ENCODE peak calls at places on chromosomes 2 and 18, in ten cellular contexts. One of them, this sample, is unnamed.

GRCh38 chr18:3250237-3251107 is 2.9 kb downstream of the MYL12A start:
- DNase-seq in HFF-Myc: no peak
- DNase-seq in fibroblast of pulmonary artery: peak; percentile 83
- DNase-seq in esophagus muscularis mucosa: no peak
- DNase-seq in HepG2: no peak
- DNase-seq in right lobe of liver: no peak
- DNase-seq in dorsolateral prefrontal cortex: no peak
- DNase-seq in lower leg skin: no peak
- DNase-seq in foreskin fibroblast: peak; percentile 70
- DNase-seq in mammary epithelial cell: peak; percentile 63
- DNase-seq in this sample: peak; percentile 87

GRCh38 chr2:88261725-88262124 is 91.6 kb downstream of the THNSL2 start:
- DNase-seq in HFF-Myc: no peak
- DNase-seq in fibroblast of pulmonary artery: no peak
- DNase-seq in esophagus muscularis mucosa: no peak
- DNase-seq in HepG2: no peak
- DNase-seq in right lobe of liver: no peak
- DNase-seq in dorsolateral prefrontal cortex: no peak
- DNase-seq in lower leg skin: no peak
- DNase-seq in foreskin fibroblast: no peak
- DNase-seq in mammary epithelial cell: no peak
- DNase-seq in this sample: no peak

GRCh38 chr2:170224692-170225091 is 46.7 kb downstream of the MYO3B start:
- DNase-seq in HFF-Myc: peak; percentile 12
- DNase-seq in fibroblast of pulmonary artery: no peak
- DNase-seq in esophagus muscularis mucosa: no peak
- DNase-seq in HepG2: no peak
- DNase-seq in right lobe of liver: no peak
- DNase-seq in dorsolateral prefrontal cortex: peak; percentile 53
- DNase-seq in lower leg skin: no peak
- DNase-seq in foreskin fibroblast: no peak
- DNase-seq in mammary epithelial cell: no peak
- DNase-seq in this sample: no peak

GRCh38 chr18:54923339-54923956 is 35.8 kb downstream of the CCDC68 start:
- DNase-seq in HFF-Myc: no peak
- DNase-seq in fibroblast of pulmonary artery: no peak
- DNase-seq in esophagus muscularis mucosa: no peak
- DNase-seq in HepG2: peak; percentile 13
- DNase-seq in right lobe of liver: no peak
- DNase-seq in dorsolateral prefrontal cortex: no peak
- DNase-seq in lower leg skin: no peak
- DNase-seq in foreskin fibroblast: no peak
- DNase-seq in mammary epithelial cell: no peak
- DNase-seq in this sample: no peak

GRCh38 chr2:56448403-56448998 is 264.7 kb downstream of the CCDC85A start:
- DNase-seq in HFF-Myc: no peak
- DNase-seq in fibroblast of pulmonary artery: peak; percentile 1
- DNase-seq in esophagus muscularis mucosa: no peak
- DNase-seq in HepG2: peak; percentile 3
- DNase-seq in right lobe of liver: no peak
- DNase-seq in dorsolateral prefrontal cortex: no peak
- DNase-seq in lower leg skin: no peak
- DNase-seq in foreskin fibroblast: no peak
- DNase-seq in mammary epithelial cell: peak; percentile 24
- DNase-seq in this sample: peak; percentile 4

GRCh38 chr2:188324067-188324466 is 32.4 kb downstream of the GULP1 start:
- DNase-seq in HFF-Myc: no peak
- DNase-seq in fibroblast of pulmonary artery: no peak
- DNase-seq in esophagus muscularis mucosa: no peak
- DNase-seq in HepG2: no peak
- DNase-seq in right lobe of liver: no peak
- DNase-seq in dorsolateral prefrontal cortex: no peak
- DNase-seq in lower leg skin: no peak
- DNase-seq in foreskin fibroblast: peak; percentile 36
- DNase-seq in mammary epithelial cell: no peak
- DNase-seq in this sample: no peak

GRCh38 chr2:215535125-215535668 is 99.3 kb upstream of the FN1 start:
- DNase-seq in HFF-Myc: no peak
- DNase-seq in fibroblast of pulmonary artery: no peak
- DNase-seq in esophagus muscularis mucosa: no peak
- DNase-seq in HepG2: peak; percentile 15
- DNase-seq in right lobe of liver: no peak
- DNase-seq in dorsolateral prefrontal cortex: no peak
- DNase-seq in lower leg skin: no peak
- DNase-seq in foreskin fibroblast: peak; percentile 68
- DNase-seq in mammary epithelial cell: peak; percentile 30
- DNase-seq in this sample: peak; percentile 40

GRCh38 chr2:50777954-50778353 is 254.0 kb downstream of the NRXN1 start:
- DNase-seq in HFF-Myc: no peak
- DNase-seq in fibroblast of pulmonary artery: no peak
- DNase-seq in esophagus muscularis mucosa: no peak
- DNase-seq in HepG2: no peak
- DNase-seq in right lobe of liver: no peak
- DNase-seq in dorsolateral prefrontal cortex: no peak
- DNase-seq in lower leg skin: no peak
- DNase-seq in foreskin fibroblast: no peak
- DNase-seq in mammary epithelial cell: peak; percentile 1
- DNase-seq in this sample: no peak

DNA sequence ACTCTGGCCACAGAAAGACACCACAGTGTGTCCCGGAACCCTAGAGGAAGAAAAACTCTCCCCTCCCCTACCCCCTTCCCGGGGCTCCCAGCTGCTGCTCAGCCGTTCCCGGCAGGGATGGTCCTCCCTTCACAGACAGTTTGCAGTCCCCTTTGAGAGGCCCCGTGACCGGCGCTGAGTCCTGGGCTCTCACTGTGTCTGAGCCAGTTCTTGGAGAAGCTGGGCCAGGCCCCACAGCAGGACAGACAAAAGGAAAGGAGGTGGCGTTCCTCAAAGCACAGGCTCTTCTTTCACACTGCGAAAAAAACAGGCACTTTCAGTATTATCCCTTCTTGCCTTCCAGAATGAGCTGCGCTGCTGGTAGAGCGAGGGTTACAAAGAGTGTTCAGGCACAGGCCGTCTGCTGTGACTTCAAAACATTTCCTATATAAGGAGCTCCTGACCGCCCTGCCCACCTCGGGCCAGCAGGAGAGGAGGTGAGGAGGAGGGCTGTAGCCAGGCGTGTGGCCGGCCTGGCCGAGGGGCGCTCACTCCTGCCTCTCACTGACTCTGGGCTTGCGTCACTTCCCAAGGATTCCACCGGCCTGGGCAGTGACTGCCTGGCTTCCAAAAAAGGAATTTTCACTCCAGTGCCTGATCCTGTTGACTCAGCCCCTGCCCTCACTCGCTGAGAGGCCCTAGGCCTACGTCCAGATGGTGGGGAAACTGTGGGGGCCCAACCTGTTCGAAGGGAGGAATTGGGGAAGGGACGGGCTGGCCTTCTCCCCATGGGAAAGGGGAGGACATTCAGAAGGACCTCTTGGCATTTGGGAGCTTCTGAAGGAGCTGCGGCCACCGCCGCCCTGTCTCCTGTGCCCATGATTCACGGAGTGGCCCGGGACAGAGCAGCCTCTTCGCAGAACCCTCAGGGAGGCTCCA is 24.9 kb downstream of the CIDEA start:
- DNase-seq in HFF-Myc: peak; percentile 91
- DNase-seq in fibroblast of pulmonary artery: peak; percentile 99
- DNase-seq in esophagus muscularis mucosa: peak; percentile 94
- DNase-seq in HepG2: peak; percentile 74
- DNase-seq in right lobe of liver: peak; percentile 65
- DNase-seq in dorsolateral prefrontal cortex: peak; percentile 53
- DNase-seq in lower leg skin: peak; percentile 66
- DNase-seq in foreskin fibroblast: peak; percentile 99
- DNase-seq in mammary epithelial cell: peak; percentile 87
- DNase-seq in this sample: peak; percentile 95
- TF ChIP-seq CTCF in HFF-Myc: no peak
- TF ChIP-seq CTCF in fibroblast of pulmonary artery: peak; percentile 13
- TF ChIP-seq CTCF in esophagus muscularis mucosa: peak; percentile 23
- TF ChIP-seq CTCF in HepG2: peak; percentile 26
- TF ChIP-seq CTCF in right lobe of liver: no peak
- TF ChIP-seq CTCF in dorsolateral prefrontal cortex: no peak
- TF ChIP-seq CTCF in lower leg skin: no peak
- TF ChIP-seq CTCF in foreskin fibroblast: no peak
- TF ChIP-seq CTCF in mammary epithelial cell: no peak
- TF ChIP-seq CTCF in this sample: peak; percentile 32

GRCh38 chr2:28340312-28341202 is 52.1 kb upstream of the FOSL2 start:
- DNase-seq in HFF-Myc: no peak
- DNase-seq in fibroblast of pulmonary artery: no peak
- DNase-seq in esophagus muscularis mucosa: no peak
- DNase-seq in HepG2: no peak
- DNase-seq in right lobe of liver: no peak
- DNase-seq in dorsolateral prefrontal cortex: no peak
- DNase-seq in lower leg skin: no peak
- DNase-seq in foreskin fibroblast: no peak
- DNase-seq in mammary epithelial cell: no peak
- DNase-seq in this sample: no peak
- TF ChIP-seq CTCF in HFF-Myc: peak; percentile 28
- TF ChIP-seq CTCF in fibroblast of pulmonary artery: peak; percentile 5
- TF ChIP-seq CTCF in esophagus muscularis mucosa: no peak
- TF ChIP-seq CTCF in HepG2: peak; percentile 37
- TF ChIP-seq CTCF in right lobe of liver: no peak
- TF ChIP-seq CTCF in dorsolateral prefrontal cortex: no peak
- TF ChIP-seq CTCF in lower leg skin: no peak
- TF ChIP-seq CTCF in foreskin fibroblast: no peak
- TF ChIP-seq CTCF in mammary epithelial cell: peak; percentile 8
- TF ChIP-seq CTCF in this sample: no peak

GRCh38 chr2:180360283-180360618 is 353.2 kb upstream of the CWC22 start:
- DNase-seq in HFF-Myc: no peak
- DNase-seq in fibroblast of pulmonary artery: no peak
- DNase-seq in esophagus muscularis mucosa: no peak
- DNase-seq in HepG2: no peak
- DNase-seq in right lobe of liver: no peak
- DNase-seq in dorsolateral prefrontal cortex: no peak
- DNase-seq in lower leg skin: no peak
- DNase-seq in foreskin fibroblast: no peak
- DNase-seq in mammary epithelial cell: no peak
- DNase-seq in this sample: no peak

GRCh38 chr2:180356676-180357075 is 349.6 kb upstream of the CWC22 start:
- DNase-seq in HFF-Myc: no peak
- DNase-seq in fibroblast of pulmonary artery: no peak
- DNase-seq in esophagus muscularis mucosa: no peak
- DNase-seq in HepG2: no peak
- DNase-seq in right lobe of liver: no peak
- DNase-seq in dorsolateral prefrontal cortex: no peak
- DNase-seq in lower leg skin: no peak
- DNase-seq in foreskin fibroblast: no peak
- DNase-seq in mammary epithelial cell: no peak
- DNase-seq in this sample: no peak

GRCh38 chr2:180359522-180360282 is 352.6 kb upstream of the CWC22 start:
- DNase-seq in HFF-Myc: no peak
- DNase-seq in fibroblast of pulmonary artery: no peak
- DNase-seq in esophagus muscularis mucosa: no peak
- DNase-seq in HepG2: no peak
- DNase-seq in right lobe of liver: no peak
- DNase-seq in dorsolateral prefrontal cortex: no peak
- DNase-seq in lower leg skin: peak; percentile 49
- DNase-seq in foreskin fibroblast: no peak
- DNase-seq in mammary epithelial cell: peak; percentile 90
- DNase-seq in this sample: no peak

GRCh38 chr2:180352620-180353019 is 345.5 kb upstream of the CWC22 start:
- DNase-seq in HFF-Myc: no peak
- DNase-seq in fibroblast of pulmonary artery: no peak
- DNase-seq in esophagus muscularis mucosa: no peak
- DNase-seq in HepG2: no peak
- DNase-seq in right lobe of liver: no peak
- DNase-seq in dorsolateral prefrontal cortex: no peak
- DNase-seq in lower leg skin: no peak
- DNase-seq in foreskin fibroblast: no peak
- DNase-seq in mammary epithelial cell: no peak
- DNase-seq in this sample: no peak

GRCh38 chr2:180358458-180358857 is 351.4 kb upstream of the CWC22 start:
- DNase-seq in HFF-Myc: no peak
- DNase-seq in fibroblast of pulmonary artery: no peak
- DNase-seq in esophagus muscularis mucosa: no peak
- DNase-seq in HepG2: no peak
- DNase-seq in right lobe of liver: no peak
- DNase-seq in dorsolateral prefrontal cortex: no peak
- DNase-seq in lower leg skin: no peak
- DNase-seq in foreskin fibroblast: no peak
- DNase-seq in mammary epithelial cell: no peak
- DNase-seq in this sample: no peak
- TF ChIP-seq CTCF in HFF-Myc: no peak
- TF ChIP-seq CTCF in fibroblast of pulmonary artery: peak; percentile 27
- TF ChIP-seq CTCF in esophagus muscularis mucosa: no peak
- TF ChIP-seq CTCF in HepG2: no peak
- TF ChIP-seq CTCF in right lobe of liver: no peak
- TF ChIP-seq CTCF in dorsolateral prefrontal cortex: no peak
- TF ChIP-seq CTCF in lower leg skin: no peak
- TF ChIP-seq CTCF in foreskin fibroblast: no peak
- TF ChIP-seq CTCF in mammary epithelial cell: no peak
- TF ChIP-seq CTCF in this sample: no peak

GRCh38 chr2:231791107-231791506 is 4.9 kb downstream of the COPS7B start:
- DNase-seq in HFF-Myc: no peak
- DNase-seq in fibroblast of pulmonary artery: no peak
- DNase-seq in esophagus muscularis mucosa: no peak
- DNase-seq in HepG2: peak; percentile 35
- DNase-seq in right lobe of liver: no peak
- DNase-seq in dorsolateral prefrontal cortex: no peak
- DNase-seq in lower leg skin: no peak
- DNase-seq in foreskin fibroblast: no peak
- DNase-seq in mammary epithelial cell: no peak
- DNase-seq in this sample: no peak

GRCh38 chr2:231786177-231786916 is at the start of gene COPS7B:
- DNase-seq in HFF-Myc: peak; percentile 31
- DNase-seq in fibroblast of pulmonary artery: peak; percentile 84
- DNase-seq in esophagus muscularis mucosa: peak; percentile 93
- DNase-seq in HepG2: peak; percentile 84
- DNase-seq in right lobe of liver: peak; percentile 85
- DNase-seq in dorsolateral prefrontal cortex: peak; percentile 73
- DNase-seq in lower leg skin: peak; percentile 67
- DNase-seq in foreskin fibroblast: peak; percentile 92
- DNase-seq in mammary epithelial cell: peak; percentile 73
- DNase-seq in this sample: peak; percentile 77

GRCh38 chr2:231785822-231786176 is 446 bp upstream of the COPS7B start:
- DNase-seq in HFF-Myc: no peak
- DNase-seq in fibroblast of pulmonary artery: no peak
- DNase-seq in esophagus muscularis mucosa: no peak
- DNase-seq in HepG2: no peak
- DNase-seq in right lobe of liver: no peak
- DNase-seq in dorsolateral prefrontal cortex: no peak
- DNase-seq in lower leg skin: no peak
- DNase-seq in foreskin fibroblast: no peak
- DNase-seq in mammary epithelial cell: no peak
- DNase-seq in this sample: no peak

GRCh38 chr2:231785413-231785812 is 832 bp upstream of the COPS7B start:
- DNase-seq in HFF-Myc: no peak
- DNase-seq in fibroblast of pulmonary artery: no peak
- DNase-seq in esophagus muscularis mucosa: no peak
- DNase-seq in HepG2: no peak
- DNase-seq in right lobe of liver: no peak
- DNase-seq in dorsolateral prefrontal cortex: no peak
- DNase-seq in lower leg skin: no peak
- DNase-seq in foreskin fibroblast: no peak
- DNase-seq in mammary epithelial cell: no peak
- DNase-seq in this sample: no peak

DNA sequence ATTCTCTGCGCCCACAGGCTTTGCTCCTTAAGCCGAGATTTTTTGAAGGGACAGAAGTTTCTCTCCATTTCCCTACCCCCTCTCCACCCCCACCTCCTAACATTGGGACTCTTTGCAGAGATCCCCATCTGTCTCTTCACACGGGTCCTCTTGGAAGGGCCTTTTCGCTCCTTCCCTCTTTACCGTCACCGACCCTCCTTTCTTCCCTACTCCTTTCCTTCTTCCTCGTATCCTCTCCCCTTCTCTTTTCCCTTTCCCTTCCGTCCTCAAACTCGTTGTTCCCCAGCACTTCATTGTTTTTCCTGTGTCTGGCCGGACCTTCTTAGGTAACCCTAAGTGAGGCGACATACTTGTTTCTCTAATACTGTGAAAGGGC is 660 bp downstream of the COPS7B start:
- DNase-seq in HFF-Myc: no peak
- DNase-seq in fibroblast of pulmonary artery: no peak
- DNase-seq in esophagus muscularis mucosa: no peak
- DNase-seq in HepG2: no peak
- DNase-seq in right lobe of liver: no peak
- DNase-seq in dorsolateral prefrontal cortex: no peak
- DNase-seq in lower leg skin: no peak
- DNase-seq in foreskin fibroblast: no peak
- DNase-seq in mammary epithelial cell: no peak
- DNase-seq in this sample: no peak
- TF ChIP-seq CTCF in HFF-Myc: no peak
- TF ChIP-seq CTCF in fibroblast of pulmonary artery: no peak
- TF ChIP-seq CTCF in esophagus muscularis mucosa: no peak
- TF ChIP-seq CTCF in HepG2: no peak
- TF ChIP-seq CTCF in right lobe of liver: no peak
- TF ChIP-seq CTCF in dorsolateral prefrontal cortex: no peak
- TF ChIP-seq CTCF in lower leg skin: no peak
- TF ChIP-seq CTCF in foreskin fibroblast: no peak
- TF ChIP-seq CTCF in mammary epithelial cell: no peak
- TF ChIP-seq CTCF in this sample: no peak

This sample was measured in fibroblast of the aortic adventitia.